ENCODE peak calls at places on chromosomes 7 and 10, in five cellular contexts. One of them, this sample, is unnamed.

GRCh38 chr7:46391215-46391614 is 470.1 kb upstream of the IGFBP3 start:
- DNase-seq in A549: no peak
- DNase-seq in HepG2: no peak
- DNase-seq in GM12878: no peak
- DNase-seq in K562: no peak
- DNase-seq in this sample: peak; percentile 10

GRCh38 chr10:132939957-132940790 is 2.2 kb downstream of the CFAP46 start:
- DNase-seq in A549: peak; percentile 60
- DNase-seq in HepG2: no peak
- DNase-seq in GM12878: no peak
- DNase-seq in K562: peak; percentile 75
- DNase-seq in this sample: peak; percentile 30

GRCh38 chr7:94043299-94043698 is 39.1 kb upstream of the BET1 start:
- DNase-seq in HepG2: no peak
- DNase-seq in A549: no peak
- DNase-seq in K562: no peak
- DNase-seq in GM12878: no peak
- DNase-seq in this sample: no peak

GRCh38 chr10:77406764-77407430 is 230.7 kb downstream of the KCNMA1 start:
- DNase-seq in GM12878: no peak
- DNase-seq in HepG2: no peak
- DNase-seq in K562: no peak
- DNase-seq in A549: no peak
- DNase-seq in this sample: no peak

GRCh38 chr10:62381385-62382102 is 7.4 kb downstream of the ZNF365 start:
- DNase-seq in HepG2: no peak
- DNase-seq in GM12878: no peak
- DNase-seq in K562: no peak
- DNase-seq in A549: no peak
- DNase-seq in this sample: no peak

GRCh38 chr7:128422856-128423255 is 13.1 kb upstream of the IMPDH1 start:
- DNase-seq in HepG2: no peak
- DNase-seq in GM12878: no peak
- DNase-seq in A549: no peak
- DNase-seq in K562: no peak
- DNase-seq in this sample: no peak

GRCh38 chr7:27053153-27053552 is 42.6 kb downstream of the HOXA1 start:
- DNase-seq in HepG2: no peak
- DNase-seq in GM12878: no peak
- DNase-seq in A549: no peak
- DNase-seq in K562: no peak
- DNase-seq in this sample: no peak

GRCh38 chr7:94330474-94331027 is 64.1 kb upstream of the COL1A2 start:
- DNase-seq in K562: no peak
- DNase-seq in GM12878: no peak
- DNase-seq in A549: no peak
- DNase-seq in HepG2: no peak
- DNase-seq in this sample: no peak

GRCh38 chr7:38411404-38411803 is 138.0 kb upstream of the TARP start:
- DNase-seq in GM12878: no peak
- DNase-seq in K562: no peak
- DNase-seq in A549: no peak
- DNase-seq in HepG2: peak; percentile 28
- DNase-seq in this sample: peak; percentile 39

GRCh38 chr7:13989138-13989943 is at the start of gene ETV1:
- DNase-seq in GM12878: no peak
- DNase-seq in K562: peak; percentile 86
- DNase-seq in A549: peak; percentile 79
- DNase-seq in HepG2: peak; percentile 14
- DNase-seq in this sample: peak; percentile 81

GRCh38 chr7:21944616-21945373 is 904 bp downstream of the CDCA7L start:
- DNase-seq in K562: no peak
- DNase-seq in HepG2: no peak
- DNase-seq in GM12878: no peak
- DNase-seq in A549: peak; percentile 16
- DNase-seq in this sample: peak; percentile 72

GRCh38 chr7:24705481-24705954 is 51.7 kb downstream of the GSDME start:
- DNase-seq in HepG2: no peak
- DNase-seq in K562: no peak
- DNase-seq in A549: no peak
- DNase-seq in GM12878: no peak
- DNase-seq in this sample: no peak

GRCh38 chr10:1240341-1240775 is 184.2 kb downstream of the WDR37 start:
- DNase-seq in HepG2: no peak
- DNase-seq in A549: no peak
- DNase-seq in GM12878: no peak
- DNase-seq in K562: no peak
- DNase-seq in this sample: no peak

GRCh38 chr10:47038881-47039557 is 127.8 kb downstream of the PTPN20 start:
- DNase-seq in K562: peak; percentile 50
- DNase-seq in HepG2: no peak
- DNase-seq in GM12878: no peak
- DNase-seq in A549: no peak
- DNase-seq in this sample: no peak

GRCh38 chr7:55486991-55487390 is 85.3 kb downstream of the VOPP1 start:
- DNase-seq in K562: no peak
- DNase-seq in GM12878: no peak
- DNase-seq in A549: no peak
- DNase-seq in HepG2: no peak
- DNase-seq in this sample: no peak

GRCh38 chr7:47574473-47575328 is 7.2 kb downstream of the TNS3 start:
- DNase-seq in K562: no peak
- DNase-seq in HepG2: peak; percentile 74
- DNase-seq in GM12878: peak; percentile 56
- DNase-seq in A549: no peak
- DNase-seq in this sample: no peak

GRCh38 chr7:36430171-36430570 is 40.5 kb downstream of the ANLN start:
- DNase-seq in K562: no peak
- DNase-seq in A549: no peak
- DNase-seq in HepG2: no peak
- DNase-seq in GM12878: no peak
- DNase-seq in this sample: no peak

GRCh38 chr10:17423641-17424186 is 30.7 kb downstream of the ST8SIA6 start:
- DNase-seq in HepG2: no peak
- DNase-seq in GM12878: no peak
- DNase-seq in K562: no peak
- DNase-seq in A549: no peak
- DNase-seq in this sample: no peak

GRCh38 chr7:29331163-29331562 is 136.6 kb downstream of the CHN2 start:
- DNase-seq in HepG2: no peak
- DNase-seq in GM12878: no peak
- DNase-seq in K562: no peak
- DNase-seq in A549: no peak
- DNase-seq in this sample: no peak

GRCh38 chr7:115763347-115763746 is 267.2 kb downstream of the TFEC start:
- DNase-seq in GM12878: no peak
- DNase-seq in HepG2: no peak
- DNase-seq in A549: no peak
- DNase-seq in K562: no peak
- DNase-seq in this sample: no peak

GRCh38 chr10:34109952-34110702 is 705.0 kb downstream of the PARD3 start:
- DNase-seq in GM12878: no peak
- DNase-seq in HepG2: no peak
- DNase-seq in A549: peak; percentile 14
- DNase-seq in K562: no peak
- DNase-seq in this sample: no peak

GRCh38 chr7:140676303-140676702 is 3.6 kb downstream of the ADCK2 start:
- DNase-seq in HepG2: no peak
- DNase-seq in K562: no peak
- DNase-seq in GM12878: no peak
- DNase-seq in A549: no peak
- DNase-seq in this sample: no peak
- H3K27ac ChIP-seq in HepG2: no peak overlapping the region
- H3K27ac ChIP-seq in K562: no peak overlapping the region
- H3K27ac ChIP-seq in GM12878: peak overlapping the region; percentile 20
- H3K27ac ChIP-seq in A549: no peak overlapping the region
- H3K27ac ChIP-seq in this sample: no peak overlapping the region

DNA sequence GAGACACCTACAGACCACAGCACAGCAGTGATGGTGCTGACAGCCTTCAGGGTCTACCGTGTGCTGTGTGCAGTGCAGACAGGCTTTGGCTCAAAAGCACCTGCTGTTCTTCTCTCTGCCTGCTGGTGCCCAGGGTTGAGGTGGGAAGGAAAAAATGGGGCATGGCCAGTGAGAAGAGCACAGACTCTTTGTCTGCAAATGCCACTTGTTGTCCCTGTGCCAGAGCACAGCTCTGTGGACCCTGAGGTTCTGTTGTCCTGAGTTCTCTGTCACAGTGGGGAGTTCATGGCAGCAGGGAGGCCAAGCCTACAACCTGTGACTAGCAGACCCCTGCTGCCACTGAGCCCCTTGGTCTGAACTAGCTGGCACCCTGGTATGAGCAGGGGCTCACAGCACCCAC is 376.7 kb downstream of the GLRX3 start:
- DNase-seq in A549: no peak
- DNase-seq in HepG2: no peak
- DNase-seq in GM12878: no peak
- DNase-seq in K562: no peak
- DNase-seq in this sample: no peak
- TF ChIP-seq MYC in A549: no peak
- TF ChIP-seq MYC in HepG2: no peak
- TF ChIP-seq MYC in GM12878: no peak
- TF ChIP-seq MYC in K562: no peak
- TF ChIP-seq MYC in this sample: no peak

GRCh38 chr7:100157069-100157333 is 1.5 kb downstream of the TRAPPC14 start:
- DNase-seq in A549: no peak
- DNase-seq in GM12878: no peak
- DNase-seq in K562: no peak
- DNase-seq in HepG2: no peak
- DNase-seq in this sample: no peak

GRCh38 chr7:100155553-100156317 is 2.8 kb downstream of the TRAPPC14 start:
- DNase-seq in HepG2: no peak
- DNase-seq in GM12878: no peak
- DNase-seq in K562: no peak
- DNase-seq in A549: no peak
- DNase-seq in this sample: no peak

GRCh38 chr7:100154651-100155491 is 3.7 kb downstream of the TRAPPC14 start:
- DNase-seq in GM12878: no peak
- DNase-seq in HepG2: no peak
- DNase-seq in A549: no peak
- DNase-seq in K562: peak; percentile 52
- DNase-seq in this sample: no peak

GRCh38 chr7:100157334-100158228 is 942 bp downstream of the TRAPPC14 start:
- DNase-seq in K562: peak; percentile 62
- DNase-seq in HepG2: peak; percentile 85
- DNase-seq in GM12878: no peak
- DNase-seq in A549: no peak
- DNase-seq in this sample: peak; percentile 36

DNA sequence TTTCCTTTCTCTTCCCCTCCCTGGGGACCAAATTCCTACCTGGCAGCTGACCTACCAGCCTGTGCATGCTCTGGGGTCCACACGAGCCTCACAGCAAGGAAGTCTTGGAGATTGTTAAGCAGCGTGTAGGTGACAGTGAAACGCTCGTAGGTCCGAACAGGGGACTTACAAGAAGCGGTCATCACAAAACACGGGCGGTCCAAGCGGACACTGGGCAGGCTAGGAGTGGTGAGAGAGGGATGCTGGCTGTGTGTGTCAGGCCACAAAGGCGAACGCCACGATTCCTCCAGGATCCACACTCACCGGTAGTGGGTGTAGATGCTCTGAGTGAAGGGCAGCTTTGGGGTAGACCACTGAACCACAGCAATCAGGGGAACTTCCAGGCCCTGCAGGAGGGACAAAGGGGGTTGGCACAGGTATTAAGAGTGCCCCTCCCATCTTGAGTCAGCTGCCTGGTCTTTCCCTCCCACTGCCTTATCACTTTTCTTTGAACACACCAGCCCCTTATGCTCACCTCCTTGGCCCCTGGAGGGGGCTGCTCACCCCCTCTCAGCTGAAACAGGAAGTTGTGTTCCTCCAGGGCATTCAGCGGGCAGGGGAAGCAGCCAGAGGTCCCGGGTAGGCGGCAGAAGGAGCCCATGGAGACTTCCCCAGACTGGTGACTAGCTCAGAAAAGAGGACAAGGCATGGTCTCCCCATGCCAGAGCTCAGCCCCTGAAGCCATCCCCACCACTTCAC is 2.0 kb downstream of the TRAPPC14 start:
- DNase-seq in HepG2: no peak
- DNase-seq in GM12878: no peak
- DNase-seq in A549: no peak
- DNase-seq in K562: peak; percentile 72
- DNase-seq in this sample: no peak
- H3K27ac ChIP-seq in HepG2: peak overlapping the region; percentile 80
- H3K27ac ChIP-seq in GM12878: no peak overlapping the region
- H3K27ac ChIP-seq in A549: peak overlapping the region; percentile 96
- H3K27ac ChIP-seq in K562: peak overlapping the region; percentile 91
- H3K27ac ChIP-seq in this sample: no peak overlapping the region

GRCh38 chr10:14626126-14626525 is 148.6 kb downstream of the FAM107B start:
- DNase-seq in K562: no peak
- DNase-seq in GM12878: no peak
- DNase-seq in A549: no peak
- DNase-seq in HepG2: no peak
- DNase-seq in this sample: no peak

GRCh38 chr10:14623931-14624330 is 150.8 kb downstream of the FAM107B start:
- DNase-seq in A549: no peak
- DNase-seq in GM12878: no peak
- DNase-seq in HepG2: no peak
- DNase-seq in K562: no peak
- DNase-seq in this sample: no peak

GRCh38 chr10:14624600-14624999 is 150.1 kb downstream of the FAM107B start:
- DNase-seq in HepG2: no peak
- DNase-seq in GM12878: no peak
- DNase-seq in K562: no peak
- DNase-seq in A549: no peak
- DNase-seq in this sample: no peak

GRCh38 chr10:14621037-14621436 is 153.7 kb downstream of the FAM107B start:
- DNase-seq in GM12878: no peak
- DNase-seq in K562: no peak
- DNase-seq in A549: no peak
- DNase-seq in HepG2: no peak
- DNase-seq in this sample: no peak

GRCh38 chr10:14625210-14625621 is 149.5 kb downstream of the FAM107B start:
- DNase-seq in K562: no peak
- DNase-seq in GM12878: no peak
- DNase-seq in A549: no peak
- DNase-seq in HepG2: no peak
- DNase-seq in this sample: no peak
- TF ChIP-seq MYC in K562: no peak
- TF ChIP-seq MYC in GM12878: no peak
- TF ChIP-seq MYC in A549: no peak
- TF ChIP-seq MYC in HepG2: no peak
- TF ChIP-seq MYC in this sample: no peak

DNA sequence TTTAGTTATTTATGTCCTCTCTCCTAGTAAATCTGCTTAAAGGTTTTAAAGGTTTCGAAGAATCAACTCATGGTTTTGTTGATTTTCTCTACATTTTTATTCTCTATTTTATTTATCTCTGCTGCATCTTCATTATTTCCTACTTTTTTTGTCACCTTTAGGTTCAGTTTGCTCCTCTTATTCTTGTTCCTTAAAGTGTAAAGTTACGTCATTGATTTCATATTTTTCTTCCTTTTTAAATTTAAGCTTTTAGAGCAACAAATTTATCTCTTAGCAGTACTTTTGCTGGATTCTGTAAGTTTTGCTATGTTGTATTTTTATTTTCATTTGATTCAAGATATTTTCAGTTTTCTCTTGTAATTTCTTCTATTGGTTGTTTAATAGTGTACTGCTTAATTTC is 10.7 kb downstream of the MYO3A start:
- DNase-seq in GM12878: no peak
- DNase-seq in HepG2: no peak
- DNase-seq in A549: no peak
- DNase-seq in K562: no peak
- DNase-seq in this sample: no peak
- H3K27ac ChIP-seq in GM12878: no peak overlapping the region
- H3K27ac ChIP-seq in HepG2: no peak overlapping the region
- H3K27ac ChIP-seq in A549: no peak overlapping the region
- H3K27ac ChIP-seq in K562: no peak overlapping the region
- H3K27ac ChIP-seq in this sample: no peak overlapping the region

GRCh38 chr10:110502072-110502845 is 4.6 kb downstream of the DUSP5 start:
- DNase-seq in K562: no peak
- DNase-seq in GM12878: no peak
- DNase-seq in HepG2: no peak
- DNase-seq in A549: no peak
- DNase-seq in this sample: no peak
- TF ChIP-seq MYC in K562: no peak
- TF ChIP-seq MYC in GM12878: no peak
- TF ChIP-seq MYC in HepG2: no peak
- TF ChIP-seq MYC in A549: no peak
- TF ChIP-seq MYC in this sample: no peak

This sample was measured in endothelial cell of umbilical vein.